ENCODE peak calls at places on chromosomes 13 and 19, in four cellular contexts. P is activated T-cell treated with anti-CD3 and anti-CD28 coated beads for 24 hours, U is neural progenitor cell, Z is psoas muscle. X is an unnamed sample.

GRCh38 chr13:39263033-39263432 is 224.8 kb downstream of the NHLRC3 start:
- DNase-seq in U (peak; percentile 49), P (peak; percentile 39), Z (no peak), X (peak; percentile 31)

GRCh38 chr13:22107549-22107948 is 436.7 kb downstream of the FGF9 start:
- DNase-seq in Z (no peak), U (no peak), P (no peak), X (no peak)

GRCh38 chr19:48364564-48365363 is 597 bp downstream of the SYNGR4 start:
- DNase-seq in Z (no peak), U (no peak), P (no peak), X (no peak)

GRCh38 chr19:46860125-46860845 is 512 bp upstream of the ARHGAP35 start:
- DNase-seq in Z (peak; percentile 99), U (peak; percentile 98), P (peak; percentile 92), X (no peak)

GRCh38 chr13:114299604-114300305 is 14.5 kb upstream of the CHAMP1 start:
- DNase-seq in P (no peak), U (no peak), Z (peak; percentile 36), X (no peak)

GRCh38 chr13:85896516-85897450 is 97.6 kb upstream of the SLITRK6 start:
- DNase-seq in Z (no peak), P (no peak), U (peak; percentile 3), X (no peak)

GRCh38 chr19:2986951-2987491 is 9.7 kb downstream of the TLE6 start:
- DNase-seq in P (no peak), Z (no peak), U (peak; percentile 89), X (no peak)

GRCh38 chr13:95256086-95256485 is 45.2 kb downstream of the ABCC4 start:
- DNase-seq in Z (no peak), P (no peak), U (no peak), X (peak; percentile 78)

GRCh38 chr19:29855087-29855486 is 43.3 kb downstream of the CCNE1 start:
- DNase-seq in P (no peak), Z (peak; percentile 26), U (no peak), X (no peak)

GRCh38 chr13:110676511-110677204 is 29.3 kb downstream of the CARS2 start:
- DNase-seq in P (no peak), Z (no peak), U (no peak), X (no peak)

X was measured in glomerular endothelial cell.